ENCODE peak calls at places on chromosomes 2 and 18, in seven cellular contexts. H is AG09309, G is anterior cingulate cortex, E is fibroblast of mammary gland, Q is SK-N-SH, M is BE2C, J is left colon. B is an unnamed sample.

GRCh38 chr2:21220930-21221329 is 97.2 kb downstream of the TDRD15 start:
- DNase-seq in H (no peak), G (no peak), E (no peak), Q (no peak), M (no peak), J (no peak), B (no peak)

GRCh38 chr18:75391275-75392115 is 36.0 kb downstream of the SMIM21 start:
- DNase-seq in H (no peak), G (no peak), E (no peak), Q (no peak), M (no peak), J (no peak), B (no peak)

GRCh38 chr18:51195602-51196115 is 1.8 kb downstream of the MEX3C start:
- DNase-seq in H (no peak), G (peak), E (peak), Q (peak), M (peak), J (peak), B (peak)

GRCh38 chr18:55302337-55302833 is 285.6 kb downstream of the TCF4 start:
- DNase-seq in H (no peak), G (no peak), E (peak), Q (peak), M (peak), J (no peak), B (peak)

GRCh38 chr2:8472545-8473361 is 209.1 kb upstream of the ID2 start:
- DNase-seq in H (no peak), G (no peak), E (no peak), Q (no peak), M (no peak), J (no peak), B (no peak)

GRCh38 chr2:61993422-61994024 is 88.0 kb downstream of the COMMD1 start:
- DNase-seq in H (peak), G (no peak), E (peak), Q (peak), M (peak), J (no peak), B (peak)

GRCh38 chr18:7038330-7038846 is 79.2 kb downstream of the LAMA1 start:
- DNase-seq in H (peak), G (no peak), E (peak), Q (peak), M (peak), J (peak), B (peak)

GRCh38 chr2:32622570-32623310 is 5.1 kb upstream of the TTC27 start:
- DNase-seq in H (no peak), G (no peak), E (no peak), Q (no peak), M (no peak), J (no peak), B (no peak)

GRCh38 chr2:206443735-206444527 is 599 bp downstream of the ADAM23 start:
- DNase-seq in H (no peak), G (peak), E (peak), Q (peak), M (peak), J (no peak), B (peak)

GRCh38 chr2:172427990-172428840 is 829 bp downstream of the ITGA6 start:
- DNase-seq in H (no peak), G (no peak), E (no peak), Q (peak), M (no peak), J (peak), B (no peak)

GRCh38 chr18:73023975-73024374 is 156.2 kb upstream of the NETO1 start:
- DNase-seq in H (no peak), G (no peak), E (no peak), Q (no peak), M (no peak), J (no peak), B (no peak)